ENCODE peak calls at places on chromosome 4, in seven cellular contexts. One of them, this sample, is unnamed.

GRCh38 chr4:16089156-16089555 is 5.3 kb upstream of the PROM1 start:
- DNase-seq in aorta: no peak
- DNase-seq in lung: no peak
- DNase-seq in substantia nigra: no peak
- DNase-seq in esophagus squamous epithelium: no peak
- DNase-seq in neural progenitor cell: no peak
- DNase-seq in CD4-positive, alpha-beta memory T cell: no peak
- DNase-seq in this sample: no peak

GRCh38 chr4:5784960-5785611 is 74.1 kb downstream of the EVC start:
- DNase-seq in aorta: no peak
- DNase-seq in lung: no peak
- DNase-seq in substantia nigra: no peak
- DNase-seq in esophagus squamous epithelium: no peak
- DNase-seq in neural progenitor cell: peak; percentile 55
- DNase-seq in CD4-positive, alpha-beta memory T cell: no peak
- DNase-seq in this sample: no peak

GRCh38 chr4:136458326-136458725 is 1074.0 kb downstream of the PCDH18 start:
- DNase-seq in aorta: no peak
- DNase-seq in lung: no peak
- DNase-seq in substantia nigra: no peak
- DNase-seq in esophagus squamous epithelium: no peak
- DNase-seq in neural progenitor cell: no peak
- DNase-seq in CD4-positive, alpha-beta memory T cell: no peak
- DNase-seq in this sample: no peak

GRCh38 chr4:77692847-77693432 is 87.3 kb downstream of the CXCL13 start:
- DNase-seq in aorta: no peak
- DNase-seq in lung: no peak
- DNase-seq in substantia nigra: no peak
- DNase-seq in esophagus squamous epithelium: no peak
- DNase-seq in neural progenitor cell: no peak
- DNase-seq in CD4-positive, alpha-beta memory T cell: no peak
- DNase-seq in this sample: no peak

GRCh38 chr4:121164291-121164690 is at the start of gene TNIP3:
- DNase-seq in aorta: no peak
- DNase-seq in lung: no peak
- DNase-seq in substantia nigra: no peak
- DNase-seq in esophagus squamous epithelium: no peak
- DNase-seq in neural progenitor cell: no peak
- DNase-seq in CD4-positive, alpha-beta memory T cell: no peak
- DNase-seq in this sample: no peak

GRCh38 chr4:155025762-155026457 is 182.5 kb upstream of the NPY2R start:
- DNase-seq in aorta: no peak
- DNase-seq in lung: peak; percentile 31
- DNase-seq in substantia nigra: no peak
- DNase-seq in esophagus squamous epithelium: no peak
- DNase-seq in neural progenitor cell: peak; percentile 86
- DNase-seq in CD4-positive, alpha-beta memory T cell: no peak
- DNase-seq in this sample: no peak

GRCh38 chr4:141730805-141731204 is 94.4 kb downstream of the IL15 start:
- DNase-seq in aorta: no peak
- DNase-seq in lung: no peak
- DNase-seq in substantia nigra: no peak
- DNase-seq in esophagus squamous epithelium: no peak
- DNase-seq in neural progenitor cell: no peak
- DNase-seq in CD4-positive, alpha-beta memory T cell: no peak
- DNase-seq in this sample: no peak

GRCh38 chr4:137463377-137464003 is 68.8 kb downstream of the PCDH18 start:
- DNase-seq in aorta: no peak
- DNase-seq in lung: no peak
- DNase-seq in substantia nigra: no peak
- DNase-seq in esophagus squamous epithelium: no peak
- DNase-seq in neural progenitor cell: no peak
- DNase-seq in CD4-positive, alpha-beta memory T cell: no peak
- DNase-seq in this sample: no peak

GRCh38 chr4:189533603-189534002 is 407.1 kb upstream of the FRG1 start:
- DNase-seq in aorta: no peak
- DNase-seq in lung: no peak
- DNase-seq in substantia nigra: no peak
- DNase-seq in esophagus squamous epithelium: no peak
- DNase-seq in neural progenitor cell: no peak
- DNase-seq in CD4-positive, alpha-beta memory T cell: no peak
- DNase-seq in this sample: no peak

GRCh38 chr4:136412708-136413107 is 1119.6 kb downstream of the PCDH18 start:
- DNase-seq in aorta: no peak
- DNase-seq in lung: no peak
- DNase-seq in substantia nigra: no peak
- DNase-seq in esophagus squamous epithelium: no peak
- DNase-seq in neural progenitor cell: no peak
- DNase-seq in CD4-positive, alpha-beta memory T cell: no peak
- DNase-seq in this sample: no peak

GRCh38 chr4:123488916-123489315 is 92.3 kb downstream of the SPRY1 start:
- DNase-seq in aorta: no peak
- DNase-seq in lung: no peak
- DNase-seq in substantia nigra: no peak
- DNase-seq in esophagus squamous epithelium: no peak
- DNase-seq in neural progenitor cell: no peak
- DNase-seq in CD4-positive, alpha-beta memory T cell: no peak
- DNase-seq in this sample: no peak

GRCh38 chr4:96833831-96834230 is 993.9 kb downstream of the PDHA2 start:
- DNase-seq in aorta: no peak
- DNase-seq in lung: no peak
- DNase-seq in substantia nigra: no peak
- DNase-seq in esophagus squamous epithelium: no peak
- DNase-seq in neural progenitor cell: no peak
- DNase-seq in CD4-positive, alpha-beta memory T cell: no peak
- DNase-seq in this sample: no peak

GRCh38 chr4:23956601-23957364 is 66.9 kb upstream of the PPARGC1A start:
- DNase-seq in aorta: no peak
- DNase-seq in lung: no peak
- DNase-seq in substantia nigra: no peak
- DNase-seq in esophagus squamous epithelium: no peak
- DNase-seq in neural progenitor cell: no peak
- DNase-seq in CD4-positive, alpha-beta memory T cell: no peak
- DNase-seq in this sample: no peak

GRCh38 chr4:25320374-25321172 is 8.0 kb downstream of the ZCCHC4 start:
- DNase-seq in aorta: no peak
- DNase-seq in lung: no peak
- DNase-seq in substantia nigra: no peak
- DNase-seq in esophagus squamous epithelium: no peak
- DNase-seq in neural progenitor cell: no peak
- DNase-seq in CD4-positive, alpha-beta memory T cell: no peak
- DNase-seq in this sample: no peak
- H3K27ac ChIP-seq in aorta: no peak overlapping the region
- H3K27ac ChIP-seq in lung: no peak overlapping the region
- H3K27ac ChIP-seq in substantia nigra: no peak overlapping the region
- H3K27ac ChIP-seq in esophagus squamous epithelium: no peak overlapping the region
- H3K27ac ChIP-seq in neural progenitor cell: no peak overlapping the region
- H3K27ac ChIP-seq in CD4-positive, alpha-beta memory T cell: no peak overlapping the region
- H3K27ac ChIP-seq in this sample: no peak overlapping the region

GRCh38 chr4:128823025-128823661 is 13.6 kb downstream of the JADE1 start:
- DNase-seq in aorta: no peak
- DNase-seq in lung: no peak
- DNase-seq in substantia nigra: no peak
- DNase-seq in esophagus squamous epithelium: no peak
- DNase-seq in neural progenitor cell: no peak
- DNase-seq in CD4-positive, alpha-beta memory T cell: no peak
- DNase-seq in this sample: no peak
- H3K27ac ChIP-seq in aorta: no peak overlapping the region
- H3K27ac ChIP-seq in lung: no peak overlapping the region
- H3K27ac ChIP-seq in substantia nigra: no peak overlapping the region
- H3K27ac ChIP-seq in esophagus squamous epithelium: no peak overlapping the region
- H3K27ac ChIP-seq in neural progenitor cell: no peak overlapping the region
- H3K27ac ChIP-seq in CD4-positive, alpha-beta memory T cell: no peak overlapping the region
- H3K27ac ChIP-seq in this sample: no peak overlapping the region

GRCh38 chr4:148284526-148285193 is 157.6 kb downstream of the NR3C2 start:
- DNase-seq in aorta: no peak
- DNase-seq in lung: no peak
- DNase-seq in substantia nigra: no peak
- DNase-seq in esophagus squamous epithelium: no peak
- DNase-seq in neural progenitor cell: peak; percentile 8
- DNase-seq in CD4-positive, alpha-beta memory T cell: no peak
- DNase-seq in this sample: no peak
- H3K27ac ChIP-seq in aorta: no peak overlapping the region
- H3K27ac ChIP-seq in lung: no peak overlapping the region
- H3K27ac ChIP-seq in substantia nigra: no peak overlapping the region
- H3K27ac ChIP-seq in esophagus squamous epithelium: no peak overlapping the region
- H3K27ac ChIP-seq in neural progenitor cell: no peak overlapping the region
- H3K27ac ChIP-seq in CD4-positive, alpha-beta memory T cell: no peak overlapping the region
- H3K27ac ChIP-seq in this sample: no peak overlapping the region

DNA sequence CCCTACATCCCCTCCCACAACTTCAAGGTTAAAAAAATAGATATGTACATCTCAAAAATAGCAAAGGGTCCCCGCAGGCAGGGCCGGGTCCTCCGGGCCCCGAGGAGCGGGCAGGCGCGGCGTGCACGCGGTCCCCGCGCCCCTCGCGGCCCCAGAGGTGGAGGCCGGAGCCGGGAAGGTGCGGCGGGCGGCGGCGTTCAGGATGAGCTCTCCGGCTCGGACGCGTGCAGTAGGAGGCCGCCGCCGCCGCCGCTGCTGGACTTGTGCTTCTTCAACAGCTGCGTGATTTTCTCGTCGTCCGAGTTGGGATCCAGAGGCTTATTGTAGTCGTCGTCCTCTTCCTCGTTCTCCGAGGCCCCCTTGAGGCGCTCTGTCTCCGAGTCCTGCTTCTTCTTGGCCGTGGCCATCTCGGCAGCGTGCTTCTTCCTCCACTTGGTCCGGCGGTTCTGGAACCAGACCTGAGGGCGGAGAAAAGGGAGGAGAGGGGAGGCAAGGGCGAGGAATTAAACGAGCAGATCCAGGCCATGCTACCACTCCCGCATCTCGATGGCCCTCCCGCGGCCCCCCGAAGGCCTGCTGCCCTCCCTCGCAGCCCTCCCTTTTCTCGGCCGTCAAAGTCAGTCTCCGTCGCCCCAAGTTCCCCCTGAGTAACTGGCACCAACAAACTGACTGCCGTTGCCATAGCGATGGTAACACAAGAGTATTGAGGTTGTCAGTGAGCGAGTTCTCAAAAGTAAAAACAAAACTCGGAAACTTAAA is 5.8 kb downstream of the NKX6-1 start:
- DNase-seq in aorta: peak; percentile 76
- DNase-seq in lung: no peak
- DNase-seq in substantia nigra: peak; percentile 39
- DNase-seq in esophagus squamous epithelium: no peak
- DNase-seq in neural progenitor cell: peak; percentile 90
- DNase-seq in CD4-positive, alpha-beta memory T cell: no peak
- DNase-seq in this sample: no peak
- H3K27ac ChIP-seq in aorta: no peak overlapping the region
- H3K27ac ChIP-seq in lung: no peak overlapping the region
- H3K27ac ChIP-seq in substantia nigra: no peak overlapping the region
- H3K27ac ChIP-seq in esophagus squamous epithelium: peak overlapping the region; percentile 87
- H3K27ac ChIP-seq in neural progenitor cell: no peak overlapping the region
- H3K27ac ChIP-seq in CD4-positive, alpha-beta memory T cell: no peak overlapping the region
- H3K27ac ChIP-seq in this sample: no peak overlapping the region

GRCh38 chr4:10093801-10094552 is 22.6 kb downstream of the WDR1 start:
- DNase-seq in aorta: no peak
- DNase-seq in lung: peak; percentile 53
- DNase-seq in substantia nigra: no peak
- DNase-seq in esophagus squamous epithelium: no peak
- DNase-seq in neural progenitor cell: no peak
- DNase-seq in CD4-positive, alpha-beta memory T cell: peak; percentile 32
- DNase-seq in this sample: no peak
- H3K27ac ChIP-seq in aorta: peak overlapping the region; percentile 44
- H3K27ac ChIP-seq in lung: peak overlapping the region; percentile 78
- H3K27ac ChIP-seq in substantia nigra: no peak overlapping the region
- H3K27ac ChIP-seq in esophagus squamous epithelium: peak overlapping the region; percentile 75
- H3K27ac ChIP-seq in neural progenitor cell: no peak overlapping the region
- H3K27ac ChIP-seq in CD4-positive, alpha-beta memory T cell: peak overlapping the region; percentile 59
- H3K27ac ChIP-seq in this sample: no peak overlapping the region